ENCODE peak calls at places on chromosome X, in four cellular contexts. One of them, this sample, is unnamed.
A peak's percentile ranks its signal among the peaks of the same experiment; 100 is the strongest.

GRCh38 chrX:139972113-139972512 is 6.8 kb upstream of the CXorf66 start:
- DNase-seq in AML-193: no peak
- DNase-seq in activated CD8-positive, alpha-beta T cell treated with anti-CD3 and anti-CD28 coated beads, Interleukin-2, amount 10 ng/mL, durations not matched to agents 7 days and 5 days: no peak
- DNase-seq in GM04504: no peak
- DNase-seq in this sample: no peak

GRCh38 chrX:17022205-17022604 is 75.7 kb downstream of the REPS2 start:
- DNase-seq in GM04504: peak; percentile 29
- DNase-seq in AML-193: no peak
- DNase-seq in activated CD8-positive, alpha-beta T cell treated with anti-CD3 and anti-CD28 coated beads, Interleukin-2, amount 10 ng/mL, durations not matched to agents 7 days and 5 days: no peak
- DNase-seq in this sample: peak; percentile 16

GRCh38 chrX:8743126-8743732 is 11.3 kb upstream of the ANOS1 start:
- DNase-seq in AML-193: peak; percentile 18
- DNase-seq in activated CD8-positive, alpha-beta T cell treated with anti-CD3 and anti-CD28 coated beads, Interleukin-2, amount 10 ng/mL, durations not matched to agents 7 days and 5 days: peak; percentile 56
- DNase-seq in GM04504: no peak
- DNase-seq in this sample: no peak

GRCh38 chrX:71910526-71911022 is at the start of gene NHSL2:
- DNase-seq in AML-193: no peak
- DNase-seq in GM04504: no peak
- DNase-seq in activated CD8-positive, alpha-beta T cell treated with anti-CD3 and anti-CD28 coated beads, Interleukin-2, amount 10 ng/mL, durations not matched to agents 7 days and 5 days: no peak
- DNase-seq in this sample: no peak

GRCh38 chrX:47796433-47796906 is 40.2 kb upstream of the ZNF81 start:
- DNase-seq in AML-193: no peak
- DNase-seq in activated CD8-positive, alpha-beta T cell treated with anti-CD3 and anti-CD28 coated beads, Interleukin-2, amount 10 ng/mL, durations not matched to agents 7 days and 5 days: no peak
- DNase-seq in GM04504: peak; percentile 10
- DNase-seq in this sample: peak; percentile 22

GRCh38 chrX:112636951-112637541 is 42.7 kb downstream of the LHFPL1 start:
- DNase-seq in AML-193: no peak
- DNase-seq in activated CD8-positive, alpha-beta T cell treated with anti-CD3 and anti-CD28 coated beads, Interleukin-2, amount 10 ng/mL, durations not matched to agents 7 days and 5 days: no peak
- DNase-seq in GM04504: peak; percentile 74
- DNase-seq in this sample: peak; percentile 41

GRCh38 chrX:122238801-122239200 is 945.3 kb upstream of the GRIA3 start:
- DNase-seq in GM04504: peak; percentile 2
- DNase-seq in AML-193: no peak
- DNase-seq in activated CD8-positive, alpha-beta T cell treated with anti-CD3 and anti-CD28 coated beads, Interleukin-2, amount 10 ng/mL, durations not matched to agents 7 days and 5 days: no peak
- DNase-seq in this sample: no peak

GRCh38 chrX:70664726-70665125 is 220.1 kb downstream of the DLG3 start:
- DNase-seq in activated CD8-positive, alpha-beta T cell treated with anti-CD3 and anti-CD28 coated beads, Interleukin-2, amount 10 ng/mL, durations not matched to agents 7 days and 5 days: no peak
- DNase-seq in AML-193: peak; percentile 12
- DNase-seq in GM04504: peak; percentile 0
- DNase-seq in this sample: peak; percentile 2

GRCh38 chrX:150731795-150732194 is 38.6 kb downstream of the MTMR1 start:
- DNase-seq in AML-193: no peak
- DNase-seq in activated CD8-positive, alpha-beta T cell treated with anti-CD3 and anti-CD28 coated beads, Interleukin-2, amount 10 ng/mL, durations not matched to agents 7 days and 5 days: no peak
- DNase-seq in GM04504: peak; percentile 86
- DNase-seq in this sample: peak; percentile 80

GRCh38 chrX:69055193-69055592 is 110.1 kb downstream of the PJA1 start:
- DNase-seq in AML-193: no peak
- DNase-seq in GM04504: no peak
- DNase-seq in activated CD8-positive, alpha-beta T cell treated with anti-CD3 and anti-CD28 coated beads, Interleukin-2, amount 10 ng/mL, durations not matched to agents 7 days and 5 days: no peak
- DNase-seq in this sample: no peak

GRCh38 chrX:96435636-96436035 is 249.0 kb upstream of the DIAPH2 start:
- DNase-seq in AML-193: no peak
- DNase-seq in activated CD8-positive, alpha-beta T cell treated with anti-CD3 and anti-CD28 coated beads, Interleukin-2, amount 10 ng/mL, durations not matched to agents 7 days and 5 days: no peak
- DNase-seq in GM04504: no peak
- DNase-seq in this sample: no peak

GRCh38 chrX:153959649-153960048 is 12.0 kb downstream of the HCFC1 start:
- DNase-seq in AML-193: no peak
- DNase-seq in activated CD8-positive, alpha-beta T cell treated with anti-CD3 and anti-CD28 coated beads, Interleukin-2, amount 10 ng/mL, durations not matched to agents 7 days and 5 days: no peak
- DNase-seq in GM04504: no peak
- DNase-seq in this sample: no peak

GRCh38 chrX:119272882-119273806 is 37.1 kb downstream of the PGRMC1 start:
- DNase-seq in AML-193: no peak
- DNase-seq in GM04504: no peak
- DNase-seq in activated CD8-positive, alpha-beta T cell treated with anti-CD3 and anti-CD28 coated beads, Interleukin-2, amount 10 ng/mL, durations not matched to agents 7 days and 5 days: peak; percentile 50
- DNase-seq in this sample: no peak

GRCh38 chrX:71859637-71860036 is 51.0 kb upstream of the NHSL2 start:
- DNase-seq in AML-193: peak; percentile 38
- DNase-seq in GM04504: peak; percentile 5
- DNase-seq in activated CD8-positive, alpha-beta T cell treated with anti-CD3 and anti-CD28 coated beads, Interleukin-2, amount 10 ng/mL, durations not matched to agents 7 days and 5 days: peak; percentile 41
- DNase-seq in this sample: peak; percentile 3

GRCh38 chrX:47579537-47579936 is 2.7 kb upstream of the TIMP1 start:
- DNase-seq in GM04504: no peak
- DNase-seq in activated CD8-positive, alpha-beta T cell treated with anti-CD3 and anti-CD28 coated beads, Interleukin-2, amount 10 ng/mL, durations not matched to agents 7 days and 5 days: no peak
- DNase-seq in AML-193: no peak
- DNase-seq in this sample: no peak

GRCh38 chrX:455199-455598 is 68.5 kb upstream of the PPP2R3B start:
- DNase-seq in GM04504: no peak
- DNase-seq in AML-193: no peak
- DNase-seq in activated CD8-positive, alpha-beta T cell treated with anti-CD3 and anti-CD28 coated beads, Interleukin-2, amount 10 ng/mL, durations not matched to agents 7 days and 5 days: no peak
- DNase-seq in this sample: no peak

GRCh38 chrX:1659664-1660461 is 45.0 kb downstream of the ASMT start:
- DNase-seq in AML-193: no peak
- DNase-seq in GM04504: no peak
- DNase-seq in activated CD8-positive, alpha-beta T cell treated with anti-CD3 and anti-CD28 coated beads, Interleukin-2, amount 10 ng/mL, durations not matched to agents 7 days and 5 days: no peak
- DNase-seq in this sample: no peak

GRCh38 chrX:4110964-4111363 is 397.5 kb upstream of the PRKX start:
- DNase-seq in activated CD8-positive, alpha-beta T cell treated with anti-CD3 and anti-CD28 coated beads, Interleukin-2, amount 10 ng/mL, durations not matched to agents 7 days and 5 days: no peak
- DNase-seq in GM04504: no peak
- DNase-seq in AML-193: no peak
- DNase-seq in this sample: no peak

GRCh38 chrX:150873616-150874015 is 24.9 kb downstream of the CD99L2 start:
- DNase-seq in AML-193: no peak
- DNase-seq in activated CD8-positive, alpha-beta T cell treated with anti-CD3 and anti-CD28 coated beads, Interleukin-2, amount 10 ng/mL, durations not matched to agents 7 days and 5 days: no peak
- DNase-seq in GM04504: no peak
- DNase-seq in this sample: no peak

GRCh38 chrX:73977542-73978169 is 326.3 kb upstream of the ZCCHC13 start:
- DNase-seq in activated CD8-positive, alpha-beta T cell treated with anti-CD3 and anti-CD28 coated beads, Interleukin-2, amount 10 ng/mL, durations not matched to agents 7 days and 5 days: no peak
- DNase-seq in GM04504: no peak
- DNase-seq in AML-193: no peak
- DNase-seq in this sample: no peak

GRCh38 chrX:94058728-94059382 is 384.8 kb downstream of the FAM133A start:
- DNase-seq in activated CD8-positive, alpha-beta T cell treated with anti-CD3 and anti-CD28 coated beads, Interleukin-2, amount 10 ng/mL, durations not matched to agents 7 days and 5 days: peak; percentile 17
- DNase-seq in GM04504: peak; percentile 1
- DNase-seq in AML-193: no peak
- DNase-seq in this sample: no peak

GRCh38 chrX:17413228-17413627 is 38.2 kb downstream of the NHS start:
- DNase-seq in GM04504: peak; percentile 45
- DNase-seq in activated CD8-positive, alpha-beta T cell treated with anti-CD3 and anti-CD28 coated beads, Interleukin-2, amount 10 ng/mL, durations not matched to agents 7 days and 5 days: no peak
- DNase-seq in AML-193: no peak
- DNase-seq in this sample: peak; percentile 54

GRCh38 chrX:75421688-75422087 is 101.1 kb downstream of the ZDHHC15 start:
- DNase-seq in GM04504: no peak
- DNase-seq in activated CD8-positive, alpha-beta T cell treated with anti-CD3 and anti-CD28 coated beads, Interleukin-2, amount 10 ng/mL, durations not matched to agents 7 days and 5 days: no peak
- DNase-seq in AML-193: no peak
- DNase-seq in this sample: no peak

GRCh38 chrX:16222123-16222522 is 54.8 kb downstream of the MAGEB17 start:
- DNase-seq in GM04504: no peak
- DNase-seq in activated CD8-positive, alpha-beta T cell treated with anti-CD3 and anti-CD28 coated beads, Interleukin-2, amount 10 ng/mL, durations not matched to agents 7 days and 5 days: no peak
- DNase-seq in AML-193: no peak
- DNase-seq in this sample: no peak

GRCh38 chrX:11792461-11793421 is 34.7 kb downstream of the MSL3 start:
- DNase-seq in activated CD8-positive, alpha-beta T cell treated with anti-CD3 and anti-CD28 coated beads, Interleukin-2, amount 10 ng/mL, durations not matched to agents 7 days and 5 days: peak; percentile 68
- DNase-seq in GM04504: no peak
- DNase-seq in AML-193: no peak
- DNase-seq in this sample: no peak

GRCh38 chrX:53265771-53266170 is 15.6 kb downstream of the IQSEC2 start:
- DNase-seq in GM04504: peak; percentile 39
- DNase-seq in AML-193: no peak
- DNase-seq in activated CD8-positive, alpha-beta T cell treated with anti-CD3 and anti-CD28 coated beads, Interleukin-2, amount 10 ng/mL, durations not matched to agents 7 days and 5 days: no peak
- DNase-seq in this sample: no peak

GRCh38 chrX:19613645-19614323 is 98.5 kb upstream of the MAP3K15 start:
- DNase-seq in activated CD8-positive, alpha-beta T cell treated with anti-CD3 and anti-CD28 coated beads, Interleukin-2, amount 10 ng/mL, durations not matched to agents 7 days and 5 days: no peak
- DNase-seq in AML-193: no peak
- DNase-seq in GM04504: no peak
- DNase-seq in this sample: no peak

GRCh38 chrX:70264784-70265183 is 3.4 kb upstream of the ARR3 start:
- DNase-seq in GM04504: no peak
- DNase-seq in AML-193: no peak
- DNase-seq in activated CD8-positive, alpha-beta T cell treated with anti-CD3 and anti-CD28 coated beads, Interleukin-2, amount 10 ng/mL, durations not matched to agents 7 days and 5 days: no peak
- DNase-seq in this sample: no peak

GRCh38 chrX:34810364-34810763 is 132.2 kb upstream of the FAM47B start:
- DNase-seq in GM04504: no peak
- DNase-seq in AML-193: no peak
- DNase-seq in activated CD8-positive, alpha-beta T cell treated with anti-CD3 and anti-CD28 coated beads, Interleukin-2, amount 10 ng/mL, durations not matched to agents 7 days and 5 days: no peak
- DNase-seq in this sample: no peak

GRCh38 chrX:102651968-102652744 is 873 bp downstream of the GPRASP1 start:
- DNase-seq in GM04504: no peak
- DNase-seq in activated CD8-positive, alpha-beta T cell treated with anti-CD3 and anti-CD28 coated beads, Interleukin-2, amount 10 ng/mL, durations not matched to agents 7 days and 5 days: peak; percentile 57
- DNase-seq in AML-193: no peak
- DNase-seq in this sample: no peak

This sample was measured in AG09319.